ENCODE peak calls at places on chromosomes 7 and 10, in seven cellular contexts. V is suprapubic skin, Q is tibial nerve, E is right lobe of liver, G is HepG2, Y is uterus, W is heart left ventricle. J is an unnamed sample.
A peak's percentile ranks its signal among the peaks of the same experiment; 100 is the strongest.

GRCh38 chr10:34364253-34365037 is 450.7 kb downstream of the PARD3 start:
- DNase-seq in V (no peak), Q (no peak), E (no peak), G (peak; percentile 9), Y (no peak), W (no peak), J (no peak)

GRCh38 chr10:68047554-68048327 is 27.3 kb downstream of the HERC4 start:
- DNase-seq in V (no peak), Q (no peak), E (no peak), G (no peak), Y (no peak), W (no peak), J (no peak)

GRCh38 chr10:70672993-70673928 is 955 bp downstream of the ADAMTS14 start:
- DNase-seq in V (no peak), Q (no peak), E (no peak), G (no peak), Y (no peak), W (peak; percentile 41), J (no peak)

GRCh38 chr7:116429986-116430619 is 69.4 kb upstream of the CAV2 start:
- DNase-seq in V (no peak), Q (no peak), E (no peak), G (no peak), Y (no peak), W (no peak), J (no peak)

GRCh38 chr7:47326220-47326619 is 255.7 kb downstream of the TNS3 start:
- DNase-seq in V (no peak), Q (no peak), E (no peak), G (peak; percentile 7), Y (no peak), W (no peak), J (no peak)

GRCh38 chr7:52355059-52355458 is 680.4 kb upstream of the POM121L12 start:
- DNase-seq in V (no peak), Q (no peak), E (no peak), G (no peak), Y (no peak), W (no peak), J (no peak)

GRCh38 chr7:47535704-47536628 is 45.9 kb downstream of the TNS3 start:
- DNase-seq in V (no peak), Q (no peak), E (no peak), G (peak; percentile 52), Y (no peak), W (no peak), J (no peak)

GRCh38 chr7:77425151-77426051 is 9.3 kb upstream of the GSAP start:
- DNase-seq in V (no peak), Q (no peak), E (no peak), G (peak; percentile 68), Y (no peak), W (no peak), J (no peak)

GRCh38 chr10:58291538-58292174 is 22.7 kb downstream of the CISD1 start:
- DNase-seq in V (no peak), Q (no peak), E (no peak), G (peak; percentile 21), Y (no peak), W (peak; percentile 24), J (no peak)

GRCh38 chr7:24970676-24971075 is 9.3 kb downstream of the OSBPL3 start:
- DNase-seq in V (no peak), Q (no peak), E (no peak), G (no peak), Y (no peak), W (no peak), J (no peak)

GRCh38 chr10:513393-513792 is 176.1 kb downstream of the DIP2C start:
- DNase-seq in V (no peak), Q (no peak), E (peak; percentile 23), G (no peak), Y (no peak), W (no peak), J (no peak)

GRCh38 chr7:42677751-42678231 is 234.1 kb downstream of the C7orf25 start:
- DNase-seq in V (peak; percentile 67), Q (no peak), E (no peak), G (no peak), Y (peak; percentile 92), W (no peak), J (no peak)

GRCh38 chr7:67371429-67372305 is 375.0 kb downstream of the TYW1 start:
- DNase-seq in V (no peak), Q (no peak), E (peak; percentile 43), G (peak; percentile 70), Y (peak; percentile 36), W (peak; percentile 39), J (peak; percentile 60)

GRCh38 chr10:17029581-17030271 is 99.9 kb downstream of the CUBN start:
- DNase-seq in V (peak; percentile 84), Q (peak; percentile 43), E (peak; percentile 39), G (peak; percentile 45), Y (peak; percentile 65), W (peak; percentile 81), J (no peak)

GRCh38 chr10:86264481-86265231 is 101.9 kb downstream of the GRID1 start:
- DNase-seq in V (peak; percentile 33), Q (no peak), E (no peak), G (no peak), Y (peak; percentile 8), W (no peak), J (peak; percentile 88)

GRCh38 chr7:152987673-152988072 is 228.1 kb downstream of the ACTR3B start:
- DNase-seq in V (no peak), Q (no peak), E (no peak), G (no peak), Y (no peak), W (no peak), J (no peak)

GRCh38 chr10:8058274-8059111 is 4.0 kb downstream of the GATA3 start:
- DNase-seq in V (peak; percentile 57), Q (no peak), E (no peak), G (no peak), Y (no peak), W (no peak), J (no peak)
- H3K27me3 ChIP-seq in V (peaks cover 52% of the 10 kb centered on the region), Q (peaks cover under 1% of the 10 kb centered on the region), E (peaks cover 7% of the 10 kb centered on the region), G (peaks cover 24% of the 10 kb centered on the region), Y (peaks cover 9% of the 10 kb centered on the region), W (peaks cover 78% of the 10 kb centered on the region), J (no peaks in the 10 kb centered on the region)

DNA sequence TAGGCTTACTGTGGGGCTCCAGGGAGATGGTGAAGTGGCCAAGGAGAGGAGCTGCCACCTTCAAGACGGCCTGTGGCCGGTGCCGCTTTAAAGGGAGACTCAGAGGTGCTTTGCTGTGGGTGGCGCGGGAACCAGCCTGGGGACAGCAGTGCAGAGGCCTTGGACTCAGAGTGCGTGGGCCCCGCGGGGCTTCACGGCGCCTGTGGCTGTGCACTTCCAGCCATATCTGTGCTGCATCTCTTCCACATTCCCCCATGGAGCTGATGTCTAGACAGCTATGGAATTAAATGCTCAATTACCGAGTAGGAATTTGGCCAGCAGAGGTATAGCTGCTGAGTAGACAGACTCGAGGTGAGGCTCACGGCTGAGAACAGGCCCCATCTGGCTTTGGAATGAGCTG is 41.7 kb downstream of the HTRA1 start:
- DNase-seq in V (no peak), Q (no peak), E (no peak), G (no peak), Y (no peak), W (no peak), J (no peak)
- TF ChIP-seq POLR2A in V (no peak), Q (no peak), E (no peak), G (no peak), Y (no peak), W (no peak), J (no peak)

GRCh38 chr10:100829103-100829870 is 83.5 kb upstream of the SLF2 start:
- DNase-seq in V (no peak), Q (no peak), E (no peak), G (no peak), Y (no peak), W (no peak), J (no peak)
- H3K27me3 ChIP-seq in V (peaks cover 89% of the 10 kb centered on the region), Q (no peaks in the 10 kb centered on the region), E (peaks cover 37% of the 10 kb centered on the region), G (peaks cover 16% of the 10 kb centered on the region), Y (peaks cover 31% of the 10 kb centered on the region), W (peaks cover 82% of the 10 kb centered on the region), J (peaks cover 42% of the 10 kb centered on the region)

GRCh38 chr10:103452714-103453230 is 602 bp upstream of the CALHM2 start:
- DNase-seq in V (no peak), Q (no peak), E (no peak), G (no peak), Y (no peak), W (no peak), J (no peak)

GRCh38 chr10:103451091-103451801 is 924 bp downstream of the CALHM2 start:
- DNase-seq in V (no peak), Q (peak; percentile 57), E (peak; percentile 51), G (no peak), Y (peak; percentile 79), W (peak; percentile 74), J (peak; percentile 33)

GRCh38 chr10:103450201-103450695 is 1.9 kb downstream of the CALHM2 start:
- DNase-seq in V (no peak), Q (no peak), E (no peak), G (no peak), Y (no peak), W (no peak), J (no peak)

GRCh38 chr10:103454026-103454425 is 1.9 kb upstream of the CALHM2 start:
- DNase-seq in V (no peak), Q (no peak), E (no peak), G (no peak), Y (no peak), W (no peak), J (no peak)

DNA sequence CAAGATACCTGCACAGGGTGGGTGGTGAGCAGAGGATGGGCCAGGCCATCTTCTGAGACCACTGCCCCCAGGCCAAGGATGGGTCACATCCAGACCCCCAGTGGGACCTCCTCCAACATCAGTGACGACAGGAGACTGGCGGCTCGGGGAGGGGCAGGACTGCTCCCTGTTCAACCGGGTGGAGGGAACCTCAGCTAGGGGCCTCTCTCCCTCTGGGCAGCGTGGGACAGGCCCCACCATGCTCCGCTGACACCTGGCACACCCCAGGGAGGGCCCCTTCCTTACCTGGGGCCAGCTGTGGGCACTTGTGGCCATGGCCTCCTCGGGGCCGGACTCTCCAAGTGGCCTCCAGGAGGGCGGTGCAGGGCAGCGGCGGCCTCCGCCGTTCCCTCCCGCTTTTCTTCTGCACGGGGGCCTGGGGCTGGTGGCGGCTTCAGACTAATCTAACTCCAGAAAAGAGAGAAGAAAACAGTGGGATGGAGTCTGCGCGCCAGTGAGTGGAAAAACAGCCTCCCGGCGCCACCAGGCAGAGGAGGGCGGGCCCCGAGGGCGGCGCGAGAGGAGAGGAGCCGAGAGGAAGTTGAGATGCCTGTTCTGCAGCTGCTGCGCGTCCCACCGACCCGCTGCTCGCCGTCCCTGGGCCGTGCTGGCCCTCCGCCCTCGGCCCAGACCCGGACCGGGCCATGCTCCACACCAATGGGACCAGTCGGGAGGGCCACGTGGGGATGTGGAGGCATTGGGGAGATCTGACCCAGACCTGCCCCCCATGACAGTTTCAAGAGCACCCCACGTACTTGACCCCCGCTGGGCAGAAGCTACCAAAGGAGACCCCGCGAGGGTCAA is at the start of gene CALHM2:
- DNase-seq in V (peak; percentile 82), Q (peak; percentile 51), E (peak; percentile 63), G (peak; percentile 13), Y (peak; percentile 76), W (peak; percentile 76), J (peak; percentile 53)
- TF ChIP-seq POLR2A in V (no peak), Q (no peak), E (no peak), G (no peak), Y (peak; percentile 52), W (no peak), J (no peak)

GRCh38 chr7:22543169-22543568 is 43.2 kb upstream of the STEAP1B start:
- DNase-seq in V (no peak), Q (no peak), E (no peak), G (no peak), Y (no peak), W (no peak), J (no peak)
- H3K27me3 ChIP-seq in V (peaks cover 35% of the 10 kb centered on the region), Q (no peaks in the 10 kb centered on the region), E (peaks cover under 1% of the 10 kb centered on the region), G (peaks cover 1% of the 10 kb centered on the region), Y (no peaks in the 10 kb centered on the region), W (peaks cover 39% of the 10 kb centered on the region), J (no peaks in the 10 kb centered on the region)

GRCh38 chr10:8410506-8410905 is 356.0 kb downstream of the GATA3 start:
- DNase-seq in V (no peak), Q (no peak), E (no peak), G (no peak), Y (no peak), W (no peak), J (no peak)
- TF ChIP-seq POLR2A in V (no peak), Q (no peak), E (no peak), G (no peak), Y (no peak), W (no peak), J (no peak)